ENCODE peak calls at places on chromosomes 11 and 22, in six cellular contexts. P is Caco-2, V is GM23338, S is psoas muscle, T is cardiac fibroblast, B is stomach. R is an unnamed sample.

GRCh38 chr11:71998649-71999310 is at the start of gene IL18BP:
- DNase-seq in P (no peak), V (no peak), S (no peak), T (no peak), B (no peak), R (no peak)

GRCh38 chr22:27972732-27973698 is 54.0 kb upstream of the PITPNB start:
- DNase-seq in P (no peak), V (no peak), S (no peak), T (no peak), B (no peak), R (peak)

GRCh38 chr11:16772141-16772512 is 33.7 kb downstream of the C11orf58 start:
- DNase-seq in P (no peak), V (no peak), S (no peak), T (no peak), B (no peak), R (no peak)

GRCh38 chr11:3614742-3615171 is 27.0 kb downstream of the ART5 start:
- DNase-seq in P (no peak), V (no peak), S (peak), T (no peak), B (no peak), R (no peak)

GRCh38 chr11:110524227-110524626 is 94.5 kb downstream of the FDX1 start:
- DNase-seq in P (no peak), V (no peak), S (no peak), T (peak), B (no peak), R (peak)

GRCh38 chr22:27297125-27297524 is 504.4 kb downstream of the MN1 start:
- DNase-seq in P (no peak), V (no peak), S (no peak), T (no peak), B (no peak), R (no peak)

GRCh38 chr11:76307978-76308747 is 72.8 kb downstream of the THAP12 start:
- DNase-seq in P (no peak), V (no peak), S (no peak), T (no peak), B (no peak), R (no peak)

GRCh38 chr22:40634119-40634903 is 2.2 kb downstream of the MRTFA start:
- DNase-seq in P (no peak), V (no peak), S (no peak), T (no peak), B (no peak), R (no peak)

GRCh38 chr11:64526356-64526755 is 64.7 kb upstream of the SLC22A12 start:
- DNase-seq in P (no peak), V (no peak), S (no peak), T (no peak), B (no peak), R (no peak)

GRCh38 chr22:24432059-24432853 is 4.9 kb downstream of the ADORA2A start:
- DNase-seq in P (no peak), V (no peak), S (peak), T (peak), B (peak), R (peak)

GRCh38 chr22:20021196-20022181 is 579 bp downstream of the TANGO2 start:
- DNase-seq in P (peak), V (no peak), S (peak), T (peak), B (peak), R (peak)

GRCh38 chr22:44352378-44353062 is 39.8 kb upstream of the SHISAL1 start:
- DNase-seq in P (no peak), V (no peak), S (peak), T (no peak), B (no peak), R (no peak)

GRCh38 chr11:31521497-31522150 is 12.1 kb downstream of the ELP4 start:
- DNase-seq in P (no peak), V (no peak), S (no peak), T (no peak), B (no peak), R (no peak)

GRCh38 chr22:31240011-31240410 is 27.9 kb downstream of the LIMK2 start:
- DNase-seq in P (peak), V (no peak), S (no peak), T (peak), B (no peak), R (peak)

GRCh38 chr11:61486004-61486615 is 22.4 kb upstream of the LRRC10B start:
- DNase-seq in P (no peak), V (no peak), S (no peak), T (no peak), B (no peak), R (no peak)

GRCh38 chr11:70729949-70730348 is 331.6 kb downstream of the CTTN start:
- DNase-seq in P (no peak), V (no peak), S (no peak), T (no peak), B (peak), R (no peak)

GRCh38 chr22:49951001-49951677 is 9.4 kb upstream of the PIM3 start:
- DNase-seq in P (peak), V (no peak), S (no peak), T (no peak), B (peak), R (no peak)

GRCh38 chr11:74449369-74449931 is 17.9 kb downstream of the KCNE3 start:
- DNase-seq in P (peak), V (peak), S (no peak), T (peak), B (peak), R (peak)

GRCh38 chr22:19180740-19181410 is 2.3 kb upstream of the SLC25A1 start:
- DNase-seq in P (no peak), V (no peak), S (peak), T (no peak), B (no peak), R (no peak)

GRCh38 chr22:48713266-48714205 is 1114.1 kb downstream of the BRD1 start:
- DNase-seq in P (no peak), V (no peak), S (peak), T (no peak), B (no peak), R (no peak)

GRCh38 chr11:15551897-15552851 is 437.5 kb downstream of the INSC start:
- DNase-seq in P (no peak), V (peak), S (no peak), T (no peak), B (no peak), R (no peak)

GRCh38 chr11:88404932-88405710 is 67.6 kb upstream of the CTSC start:
- DNase-seq in P (no peak), V (no peak), S (no peak), T (peak), B (no peak), R (no peak)

GRCh38 chr11:64542172-64543125 is 48.6 kb upstream of the SLC22A12 start:
- DNase-seq in P (no peak), V (no peak), S (no peak), T (no peak), B (no peak), R (no peak)

GRCh38 chr11:2521681-2522630 is 77.1 kb downstream of the KCNQ1 start:
- DNase-seq in P (no peak), V (no peak), S (peak), T (no peak), B (peak), R (no peak)

GRCh38 chr11:45934580-45935318 is 12.3 kb downstream of the LARGE2 start:
- DNase-seq in P (no peak), V (no peak), S (no peak), T (no peak), B (no peak), R (no peak)

GRCh38 chr11:94785509-94785908 is 17.4 kb downstream of the AMOTL1 start:
- DNase-seq in P (no peak), V (no peak), S (no peak), T (no peak), B (no peak), R (no peak)

GRCh38 chr11:124798991-124799383 is 1.2 kb downstream of the MSANTD2 start:
- DNase-seq in P (peak), V (peak), S (no peak), T (peak), B (no peak), R (peak)

GRCh38 chr11:74791333-74792100 is 42.9 kb downstream of the RNF169 start:
- DNase-seq in P (no peak), V (no peak), S (no peak), T (no peak), B (no peak), R (no peak)

GRCh38 chr11:131491503-131491902 is 121.1 kb downstream of the NTM start:
- DNase-seq in P (no peak), V (no peak), S (no peak), T (peak), B (no peak), R (peak)

GRCh38 chr11:128796275-128796674 is 70.8 kb downstream of the KCNJ1 start:
- DNase-seq in P (no peak), V (no peak), S (no peak), T (peak), B (no peak), R (peak)

GRCh38 chr11:75429902-75430691 is 2.9 kb downstream of the KLHL35 start:
- DNase-seq in P (peak), V (peak), S (peak), T (peak), B (peak), R (peak)

GRCh38 chr11:74543991-74544390 is 48.4 kb upstream of the POLD3 start:
- DNase-seq in P (peak), V (peak), S (no peak), T (no peak), B (peak), R (no peak)

GRCh38 chr11:125085301-125086081 is 22.4 kb downstream of the SLC37A2 start:
- DNase-seq in P (no peak), V (peak), S (no peak), T (no peak), B (no peak), R (no peak)

GRCh38 chr22:48258841-48259240 is 1496.4 kb downstream of the TBC1D22A start:
- DNase-seq in P (no peak), V (no peak), S (no peak), T (no peak), B (no peak), R (no peak)

GRCh38 chr22:23067691-23068090 is 2.6 kb upstream of the GNAZ start:
- DNase-seq in P (no peak), V (no peak), S (peak), T (peak), B (peak), R (peak)

GRCh38 chr11:129620705-129621104 is 194.9 kb upstream of the TMEM45B start:
- DNase-seq in P (no peak), V (no peak), S (no peak), T (peak), B (no peak), R (no peak)

GRCh38 chr11:469684-470667 is 19.9 kb downstream of the PTDSS2 start:
- DNase-seq in P (peak), V (no peak), S (peak), T (peak), B (peak), R (peak)
- TF ChIP-seq CTCF in P (no peak), V (no peak), S (no peak), T (peak), B (peak), R (peak)

GRCh38 chr11:118921929-118922744 is 3.6 kb downstream of the BCL9L start:
- DNase-seq in P (peak), V (peak), S (peak), T (peak), B (peak), R (peak)
- H3K4me3 ChIP-seq in P (peak), V (peak), S (peak), T (peak), B (peak), R (peak)

DNA sequence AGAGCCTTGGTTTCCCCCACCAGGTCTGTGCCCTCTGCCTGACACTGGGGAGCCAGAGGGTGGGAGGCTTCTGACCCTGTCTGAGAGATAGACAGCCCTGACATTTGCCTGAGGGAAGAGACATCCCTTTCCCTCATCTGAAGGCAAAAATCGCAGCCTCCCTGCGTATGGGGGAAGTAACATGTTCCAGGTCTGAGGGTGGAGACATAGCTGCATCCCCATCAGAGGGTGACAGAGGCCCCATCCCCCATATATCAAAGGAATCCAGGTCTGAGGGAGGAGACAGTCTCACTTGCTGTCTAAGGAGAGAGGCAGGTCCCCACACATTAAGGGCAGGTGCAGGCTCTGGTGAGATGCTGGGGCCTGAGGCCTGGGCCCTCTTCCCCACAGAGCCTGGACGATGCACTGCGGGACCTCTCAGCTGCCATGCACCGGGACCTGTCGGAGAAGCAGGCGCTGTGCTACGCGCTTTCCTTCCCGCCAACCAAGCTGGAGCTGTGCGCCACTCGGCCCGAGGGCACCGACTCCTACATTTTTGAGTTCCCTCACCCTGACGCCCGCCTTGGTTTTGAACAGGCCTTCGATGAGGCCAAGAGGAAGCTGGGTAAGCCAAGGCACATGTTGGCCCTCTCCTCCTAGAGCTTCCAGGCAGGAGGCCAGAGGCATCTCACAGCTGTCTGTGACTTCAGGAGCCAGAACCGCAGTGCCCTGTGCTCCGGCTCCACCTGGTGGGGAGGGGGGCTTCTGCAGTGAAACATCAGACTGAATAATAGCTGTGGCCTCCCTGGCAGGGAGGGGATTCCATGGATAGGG is 16.1 kb upstream of the RELT start:
- DNase-seq in P (peak), V (peak), S (peak), T (peak), B (no peak), R (peak)
- TF ChIP-seq CTCF in P (peak), V (peak), S (peak), T (peak), B (no peak), R (peak)

GRCh38 chr11:114298701-114299090 is 2.5 kb downstream of the NNMT start:
- DNase-seq in P (no peak), V (no peak), S (no peak), T (no peak), B (no peak), R (peak)

GRCh38 chr11:114297806-114298700 is 1.9 kb downstream of the NNMT start:
- DNase-seq in P (no peak), V (no peak), S (no peak), T (peak), B (no peak), R (peak)

GRCh38 chr11:114296979-114297372 is 777 bp downstream of the NNMT start:
- DNase-seq in P (no peak), V (no peak), S (no peak), T (no peak), B (no peak), R (peak)

GRCh38 chr11:114295676-114296081 is 520 bp upstream of the NNMT start:
- DNase-seq in P (no peak), V (no peak), S (peak), T (no peak), B (no peak), R (no peak)

GRCh38 chr11:114296190-114296978 is at the start of gene NNMT:
- DNase-seq in P (no peak), V (no peak), S (peak), T (peak), B (peak), R (peak)
- H3K4me3 ChIP-seq in P (no peak), V (no peak), S (peak), T (peak), B (peak), R (peak)

GRCh38 chr22:43159484-43160178 is 8.3 kb downstream of the TSPO start:
- DNase-seq in P (no peak), V (peak), S (peak), T (peak), B (peak), R (peak)
- TF ChIP-seq CTCF in P (peak), V (peak), S (no peak), T (peak), B (peak), R (peak)

DNA sequence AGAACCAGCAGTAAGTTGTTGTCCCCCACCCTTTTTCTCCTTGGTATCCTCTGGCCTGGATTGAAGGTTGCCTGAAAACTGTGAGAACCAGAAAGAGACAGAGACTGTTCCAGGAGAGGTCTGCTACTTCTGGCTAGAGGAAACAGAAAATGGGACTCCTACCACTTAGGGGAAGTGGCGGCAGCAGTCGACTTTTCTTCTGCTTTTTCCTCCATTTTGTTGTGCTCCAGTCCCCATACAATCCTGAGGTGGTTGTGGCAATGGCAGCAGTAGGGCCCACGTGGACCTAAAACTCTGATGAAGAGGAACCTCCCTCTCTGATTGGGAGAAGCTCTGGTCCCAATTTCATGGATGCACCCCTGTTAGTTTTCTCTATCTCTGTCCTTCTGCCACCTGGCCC is 76.0 kb upstream of the SORL1 start:
- DNase-seq in P (no peak), V (no peak), S (no peak), T (no peak), B (no peak), R (no peak)
- H3K4me3 ChIP-seq in P (no peak), V (no peak), S (no peak), T (no peak), B (no peak), R (no peak)

GRCh38 chr11:93775289-93775688 is 8.8 kb upstream of the MED17 start:
- DNase-seq in P (peak), V (peak), S (no peak), T (peak), B (no peak), R (peak)
- TF ChIP-seq CTCF in P (no peak), V (peak), S (no peak), T (peak), B (no peak), R (peak)

GRCh38 chr11:8870461-8871282 is 40.3 kb upstream of the AKIP1 start:
- DNase-seq in P (peak), V (peak), S (peak), T (peak), B (peak), R (peak)
- H3K4me3 ChIP-seq in P (peak), V (peak), S (peak), T (peak), B (peak), R (peak)